ENCODE peak calls at places on chromosomes 16 and 17, in nine cellular contexts. E is vagina, J is esophagus muscularis mucosa, V is breast epithelium, O is suprapubic skin, R is endothelial cell of umbilical vein, T is stomach, H is HepG2, X is spleen. K is an unnamed sample.

GRCh38 chr16:81873843-81874752 is 95.0 kb downstream of the PLCG2 start:
- DNase-seq in E (no peak), J (no peak), V (peak), O (no peak), R (peak), T (peak), H (peak), X (peak), K (no peak)

GRCh38 chr16:65722429-65722828 is 600.6 kb upstream of the CDH11 start:
- DNase-seq in E (no peak), J (no peak), V (no peak), O (no peak), R (no peak), T (no peak), H (no peak), X (no peak), K (no peak)

GRCh38 chr17:7307686-7308624 is 527 bp downstream of the EIF5A start:
- DNase-seq in E (no peak), J (no peak), V (peak), O (no peak), R (no peak), T (peak), H (no peak), X (peak), K (no peak)

GRCh38 chr16:53744449-53744848 is 40.5 kb downstream of the FTO start:
- DNase-seq in E (no peak), J (no peak), V (no peak), O (no peak), R (no peak), T (no peak), H (peak), X (peak), K (no peak)

GRCh38 chr17:78903101-78903779 is at the start of gene CEP295NL:
- DNase-seq in E (no peak), J (no peak), V (no peak), O (no peak), R (no peak), T (no peak), H (peak), X (no peak), K (no peak)

GRCh38 chr16:11398136-11398535 is 52.9 kb downstream of the RMI2 start:
- DNase-seq in E (no peak), J (no peak), V (no peak), O (peak), R (no peak), T (no peak), H (no peak), X (peak), K (no peak)

GRCh38 chr16:7405166-7405565 is 72.5 kb downstream of the RBFOX1 start:
- DNase-seq in E (no peak), J (no peak), V (no peak), O (no peak), R (no peak), T (peak), H (peak), X (no peak), K (no peak)

GRCh38 chr16:28569011-28569410 is 15.3 kb downstream of the SGF29 start:
- DNase-seq in E (no peak), J (no peak), V (no peak), O (no peak), R (no peak), T (no peak), H (no peak), X (no peak), K (no peak)

GRCh38 chr16:84993926-84994325 is 17.4 kb downstream of the ZDHHC7 start:
- DNase-seq in E (no peak), J (no peak), V (no peak), O (no peak), R (no peak), T (no peak), H (no peak), X (peak), K (no peak)

GRCh38 chr17:74466111-74466784 is at the start of gene CD300A:
- DNase-seq in E (no peak), J (no peak), V (no peak), O (no peak), R (no peak), T (peak), H (no peak), X (peak), K (no peak)

GRCh38 chr16:89412811-89413210 is 77.5 kb downstream of the ANKRD11 start:
- DNase-seq in E (no peak), J (no peak), V (no peak), O (no peak), R (no peak), T (no peak), H (peak), X (no peak), K (no peak)

GRCh38 chr17:15892679-15893332 is 52.1 kb upstream of the ADORA2B start:
- DNase-seq in E (no peak), J (no peak), V (peak), O (no peak), R (no peak), T (no peak), H (peak), X (no peak), K (no peak)

GRCh38 chr16:48384305-48384981 is 770 bp downstream of the SIAH1 start:
- DNase-seq in E (no peak), J (no peak), V (peak), O (peak), R (peak), T (peak), H (peak), X (peak), K (peak)

GRCh38 chr17:42833771-42834422 is 700 bp downstream of the PSME3 start:
- DNase-seq in E (no peak), J (no peak), V (no peak), O (no peak), R (no peak), T (no peak), H (no peak), X (no peak), K (no peak)

GRCh38 chr17:78789149-78789662 is 7.1 kb upstream of the CYTH1 start:
- DNase-seq in E (no peak), J (no peak), V (no peak), O (no peak), R (no peak), T (no peak), H (no peak), X (peak), K (no peak)

GRCh38 chr16:24257965-24258364 is 1.8 kb downstream of the CACNG3 start:
- DNase-seq in E (no peak), J (peak), V (no peak), O (no peak), R (no peak), T (no peak), H (no peak), X (no peak), K (no peak)

GRCh38 chr17:80852476-80853015 is 139.1 kb upstream of the CHMP6 start:
- DNase-seq in E (no peak), J (no peak), V (no peak), O (no peak), R (no peak), T (no peak), H (no peak), X (peak), K (peak)

GRCh38 chr17:82250868-82251500 is 22.1 kb downstream of the SLC16A3 start:
- DNase-seq in E (no peak), J (no peak), V (no peak), O (no peak), R (no peak), T (no peak), H (no peak), X (no peak), K (no peak)

GRCh38 chr16:81626181-81626674 is 152.9 kb upstream of the PLCG2 start:
- DNase-seq in E (no peak), J (no peak), V (no peak), O (no peak), R (no peak), T (no peak), H (no peak), X (no peak), K (no peak)

GRCh38 chr17:8736796-8737195 is 7.8 kb downstream of the CCDC42 start:
- DNase-seq in E (no peak), J (no peak), V (no peak), O (no peak), R (no peak), T (no peak), H (no peak), X (no peak), K (no peak)

GRCh38 chr16:67936124-67936875 is at the start of gene PSMB10:
- DNase-seq in E (no peak), J (no peak), V (no peak), O (no peak), R (peak), T (peak), H (peak), X (peak), K (peak)
- TF ChIP-seq POLR2A in E (no peak), J (no peak), V (no peak), O (no peak), R (no peak), T (no peak), H (no peak), X (no peak), K (peak)

DNA sequence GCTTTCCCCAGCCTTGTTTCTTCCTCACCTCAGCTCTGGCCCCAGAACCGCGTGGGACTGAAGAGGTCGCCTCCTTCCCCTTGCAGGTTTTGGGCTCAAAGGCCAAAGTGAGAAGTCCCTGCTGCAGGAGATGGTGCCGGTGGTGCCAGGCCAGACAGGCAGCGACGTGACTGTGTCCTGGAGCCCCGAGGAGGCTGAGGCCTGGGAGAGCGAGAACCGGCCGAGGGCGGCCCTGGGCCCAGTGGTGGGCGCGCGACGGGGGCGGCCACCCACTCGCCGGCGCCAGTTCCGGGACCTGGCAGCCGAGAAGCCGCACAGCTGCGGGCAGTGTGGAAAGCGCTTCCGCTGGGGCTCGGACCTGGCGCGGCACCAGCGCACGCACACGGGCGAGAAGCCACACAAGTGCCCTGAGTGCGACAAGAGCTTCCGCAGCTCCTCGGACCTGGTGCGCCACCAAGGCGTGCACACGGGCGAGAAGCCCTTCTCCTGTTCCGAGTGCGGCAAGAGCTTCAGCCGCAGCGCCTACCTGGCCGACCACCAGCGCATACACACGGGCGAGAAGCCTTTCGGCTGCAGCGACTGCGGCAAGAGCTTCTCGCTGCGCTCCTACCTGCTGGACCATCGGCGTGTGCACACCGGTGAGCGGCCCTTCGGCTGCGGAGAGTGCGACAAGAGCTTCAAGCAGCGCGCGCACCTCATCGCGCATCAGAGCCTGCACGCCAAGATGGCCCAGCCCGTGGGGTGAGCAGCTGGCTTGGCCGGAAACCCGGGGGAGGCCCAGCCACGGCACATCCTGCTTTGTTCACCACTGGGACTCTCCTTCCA is 6.0 kb downstream of the ZNF213 start:
- DNase-seq in E (no peak), J (no peak), V (no peak), O (no peak), R (no peak), T (no peak), H (no peak), X (no peak), K (no peak)
- H3K4me3 ChIP-seq in E (no peak), J (no peak), V (no peak), O (no peak), R (no peak), T (no peak), H (no peak), X (no peak), K (no peak)

DNA sequence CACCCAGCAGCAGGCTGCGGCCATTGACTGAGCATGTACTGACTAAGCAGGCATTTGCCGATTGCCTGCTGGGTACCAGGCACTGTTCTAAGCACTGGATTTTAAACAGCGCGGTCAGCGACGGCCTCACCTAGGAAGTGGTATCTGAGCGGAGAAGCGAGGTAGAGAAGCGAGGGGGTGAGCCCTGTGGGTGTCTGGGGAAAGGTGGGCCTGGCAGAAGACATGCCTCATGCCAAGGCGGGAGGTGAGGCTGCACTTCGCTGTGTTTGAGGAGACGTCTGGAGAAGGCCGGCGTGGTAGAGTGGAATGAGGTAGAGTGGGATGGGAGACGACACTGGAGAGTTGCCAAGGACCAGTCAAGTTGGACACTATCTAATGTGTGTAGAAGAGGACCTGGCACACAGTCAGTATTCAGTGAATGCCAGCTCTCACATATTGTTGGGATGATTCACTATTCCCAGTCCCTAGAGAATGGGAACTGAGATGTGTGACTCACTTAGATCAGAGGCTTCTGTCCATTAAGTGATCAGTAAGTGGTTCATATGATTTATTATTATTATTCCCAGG is 14.4 kb downstream of the SYCE1L start:
- DNase-seq in E (no peak), J (no peak), V (peak), O (no peak), R (peak), T (no peak), H (peak), X (peak), K (no peak)
- TF ChIP-seq POLR2AphosphoS5 in E (no peak), J (no peak), V (no peak), O (no peak), R (peak), T (no peak), H (no peak), X (no peak), K (no peak)

GRCh38 chr17:59106463-59107305 is at the start of gene TRIM37:
- DNase-seq in E (peak), J (peak), V (peak), O (peak), R (peak), T (peak), H (peak), X (peak), K (peak)
- TF ChIP-seq POLR2A in E (peak), J (peak), V (no peak), O (peak), R (peak), T (no peak), H (peak), X (peak), K (peak)

GRCh38 chr17:57880086-57880456 is 30.2 kb upstream of the MRPS23 start:
- DNase-seq in E (no peak), J (no peak), V (no peak), O (no peak), R (no peak), T (no peak), H (no peak), X (no peak), K (no peak)

GRCh38 chr17:57881143-57881542 is 31.3 kb upstream of the MRPS23 start:
- DNase-seq in E (no peak), J (no peak), V (no peak), O (no peak), R (peak), T (no peak), H (no peak), X (no peak), K (no peak)

GRCh38 chr17:57879437-57880085 is 29.7 kb upstream of the MRPS23 start:
- DNase-seq in E (no peak), J (no peak), V (no peak), O (no peak), R (no peak), T (no peak), H (peak), X (no peak), K (no peak)

GRCh38 chr17:57885148-57885915 is 35.5 kb upstream of the MRPS23 start:
- DNase-seq in E (no peak), J (no peak), V (no peak), O (no peak), R (no peak), T (no peak), H (no peak), X (no peak), K (no peak)

GRCh38 chr17:57881783-57882291 is 32.0 kb upstream of the MRPS23 start:
- DNase-seq in E (no peak), J (no peak), V (no peak), O (no peak), R (no peak), T (no peak), H (no peak), X (no peak), K (peak)
- H3K4me3 ChIP-seq in E (no peak), J (no peak), V (no peak), O (no peak), R (no peak), T (no peak), H (no peak), X (no peak), K (no peak)

GRCh38 chr17:64357191-64357981 is 33.3 kb downstream of the PECAM1 start:
- DNase-seq in E (no peak), J (peak), V (peak), O (peak), R (peak), T (no peak), H (no peak), X (no peak), K (peak)
- TF ChIP-seq POLR2AphosphoS5 in E (peak), J (peak), V (peak), O (peak), R (peak), T (no peak), H (no peak), X (no peak), K (peak)

DNA sequence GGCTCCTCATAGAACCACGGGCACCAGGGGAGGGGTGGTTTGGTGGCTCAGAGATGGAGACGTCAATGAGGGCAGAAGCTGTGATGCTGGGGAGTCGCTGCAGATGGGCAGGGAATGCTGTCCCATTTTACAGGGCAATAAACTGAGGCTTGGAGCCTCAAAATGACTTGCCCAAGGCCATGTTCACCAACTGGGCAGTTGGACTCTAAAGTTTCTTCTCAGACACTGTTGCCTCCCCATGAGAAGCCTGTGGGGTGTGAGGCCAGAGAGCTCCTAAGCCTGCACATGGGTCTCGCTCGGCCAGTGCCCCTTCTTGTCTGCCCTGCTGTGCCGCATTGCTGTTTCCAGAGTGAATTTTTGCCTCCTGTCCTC is 38.6 kb downstream of the CPNE2 start:
- DNase-seq in E (no peak), J (no peak), V (no peak), O (no peak), R (no peak), T (no peak), H (no peak), X (no peak), K (no peak)
- TF ChIP-seq POLR2A in E (no peak), J (no peak), V (no peak), O (no peak), R (no peak), T (no peak), H (no peak), X (no peak), K (no peak)

GRCh38 chr16:75462804-75463203 is 1.7 kb downstream of the TMEM170A start:
- DNase-seq in E (no peak), J (no peak), V (no peak), O (no peak), R (no peak), T (no peak), H (no peak), X (no peak), K (no peak)
- H3K4me3 ChIP-seq in E (peak), J (no peak), V (no peak), O (peak), R (no peak), T (peak), H (peak), X (peak), K (no peak)